ENCODE peak calls at places on chromosomes 7 and 10, in ten cellular contexts. L, T, E, C, Q, X, R, S, J and P are unnamed samples.

GRCh38 chr7:37908221-37908788 is 8.3 kb downstream of the SFRP4 start:
- DNase-seq in L (no peak), T (no peak), E (no peak), C (no peak), Q (no peak), X (no peak), R (no peak), S (no peak), J (no peak), P (peak)

GRCh38 chr7:39272676-39273075 is 293.5 kb upstream of the YAE1 start:
- DNase-seq in L (no peak), T (no peak), E (no peak), C (no peak), Q (no peak), X (no peak), R (no peak), S (no peak), J (no peak), P (no peak)

GRCh38 chr7:7181519-7182155 is 707 bp upstream of the C1GALT1 start:
- DNase-seq in L (peak), T (no peak), E (peak), C (no peak), Q (peak), X (no peak), R (no peak), S (no peak), J (peak), P (no peak)

GRCh38 chr10:8133146-8133545 is 78.7 kb downstream of the GATA3 start:
- DNase-seq in L (no peak), T (no peak), E (no peak), C (no peak), Q (no peak), X (no peak), R (no peak), S (no peak), J (peak), P (no peak)

GRCh38 chr7:39741942-39742623 is 118.7 kb downstream of the RALA start:
- DNase-seq in L (no peak), T (peak), E (peak), C (peak), Q (no peak), X (peak), R (no peak), S (no peak), J (peak), P (peak)

GRCh38 chr10:18104223-18104872 is 35.9 kb upstream of the CACNB2 start:
- DNase-seq in L (no peak), T (peak), E (peak), C (peak), Q (peak), X (peak), R (peak), S (no peak), J (no peak), P (peak)

GRCh38 chr7:47681241-47681810 is 99.4 kb upstream of the TNS3 start:
- DNase-seq in L (no peak), T (no peak), E (no peak), C (no peak), Q (peak), X (no peak), R (no peak), S (no peak), J (no peak), P (no peak)

GRCh38 chr10:5963591-5963990 is 13.8 kb downstream of the IL15RA start:
- DNase-seq in L (no peak), T (no peak), E (no peak), C (no peak), Q (no peak), X (no peak), R (no peak), S (no peak), J (no peak), P (no peak)

GRCh38 chr10:132658546-132659205 is 121.1 kb downstream of the INPP5A start:
- DNase-seq in L (no peak), T (no peak), E (no peak), C (no peak), Q (no peak), X (no peak), R (no peak), S (no peak), J (no peak), P (no peak)

GRCh38 chr7:98628916-98629525 is 11.9 kb downstream of the NPTX2 start:
- DNase-seq in L (no peak), T (no peak), E (no peak), C (no peak), Q (no peak), X (peak), R (no peak), S (no peak), J (no peak), P (no peak)

GRCh38 chr7:135282621-135283295 is 49.1 kb downstream of the STRA8 start:
- DNase-seq in L (no peak), T (no peak), E (no peak), C (no peak), Q (no peak), X (no peak), R (no peak), S (no peak), J (no peak), P (peak)

GRCh38 chr7:114217026-114217425 is 197.6 kb upstream of the FOXP2 start:
- DNase-seq in L (no peak), T (no peak), E (no peak), C (no peak), Q (no peak), X (no peak), R (no peak), S (no peak), J (no peak), P (no peak)

GRCh38 chr7:50304911-50305621 is 550 bp downstream of the IKZF1 start:
- DNase-seq in L (peak), T (no peak), E (peak), C (no peak), Q (no peak), X (no peak), R (no peak), S (no peak), J (peak), P (no peak)

GRCh38 chr7:76356823-76357222 is 2.0 kb downstream of the YWHAG start:
- DNase-seq in L (no peak), T (no peak), E (no peak), C (peak), Q (peak), X (no peak), R (no peak), S (no peak), J (no peak), P (no peak)

GRCh38 chr10:3714957-3715356 is 70.1 kb downstream of the KLF6 start:
- DNase-seq in L (no peak), T (no peak), E (no peak), C (no peak), Q (no peak), X (no peak), R (no peak), S (no peak), J (no peak), P (no peak)

GRCh38 chr10:118812393-118812740 is 57.6 kb upstream of the CACUL1 start:
- DNase-seq in L (no peak), T (no peak), E (no peak), C (no peak), Q (no peak), X (no peak), R (no peak), S (no peak), J (no peak), P (no peak)

GRCh38 chr7:24435002-24435401 is 138.2 kb upstream of the PALS2 start:
- DNase-seq in L (no peak), T (no peak), E (no peak), C (no peak), Q (no peak), X (no peak), R (no peak), S (no peak), J (no peak), P (no peak)

GRCh38 chr10:132536964-132537712 is 449 bp upstream of the INPP5A start:
- DNase-seq in L (peak), T (peak), E (peak), C (peak), Q (peak), X (peak), R (peak), S (peak), J (peak), P (peak)

GRCh38 chr7:76283254-76284159 is 19.0 kb upstream of the HSPB1 start:
- DNase-seq in L (no peak), T (no peak), E (no peak), C (no peak), Q (no peak), X (peak), R (no peak), S (no peak), J (no peak), P (no peak)

GRCh38 chr7:38550881-38551280 is 80.3 kb downstream of the AMPH start:
- DNase-seq in L (no peak), T (no peak), E (no peak), C (no peak), Q (no peak), X (no peak), R (no peak), S (no peak), J (no peak), P (no peak)

GRCh38 chr7:76354516-76354915 is 4.3 kb downstream of the YWHAG start:
- DNase-seq in L (no peak), T (no peak), E (no peak), C (no peak), Q (peak), X (no peak), R (no peak), S (no peak), J (no peak), P (no peak)

GRCh38 chr10:35870665-35871310 is 228.7 kb upstream of the FZD8 start:
- DNase-seq in L (no peak), T (no peak), E (no peak), C (no peak), Q (no peak), X (no peak), R (no peak), S (no peak), J (no peak), P (no peak)

GRCh38 chr10:52966904-52967303 is 194.3 kb upstream of the MBL2 start:
- DNase-seq in L (no peak), T (no peak), E (no peak), C (no peak), Q (no peak), X (no peak), R (no peak), S (no peak), J (no peak), P (no peak)

GRCh38 chr10:1064172-1064571 is 8.0 kb downstream of the WDR37 start:
- DNase-seq in L (no peak), T (no peak), E (no peak), C (no peak), Q (no peak), X (no peak), R (no peak), S (no peak), J (no peak), P (no peak)

GRCh38 chr10:119143657-119144056 is 21.9 kb downstream of the SFXN4 start:
- DNase-seq in L (no peak), T (no peak), E (no peak), C (no peak), Q (no peak), X (no peak), R (no peak), S (no peak), J (no peak), P (no peak)